ENCODE peak calls at places on chromosomes 7 and 10, in six cellular contexts. F is stomach; M is lung; J is mammary epithelial cell; R is CD8-positive, alpha-beta T cell; V is upper lobe of left lung. S is an unnamed sample. For H3K4me1, the result is how much of the 10 kb centered on the place peaks cover.

GRCh38 chr10:106573106-106573505 is 591.4 kb downstream of the SORCS1 start:
- DNase-seq in F (no peak), M (no peak), J (peak), R (no peak), V (no peak), S (no peak)

GRCh38 chr10:59907918-59908807 is 1.8 kb upstream of the CCDC6 start:
- DNase-seq in F (peak), M (peak), J (peak), R (peak), V (no peak), S (peak)

GRCh38 chr7:139382439-139382838 is 22.7 kb downstream of the LUC7L2 start:
- DNase-seq in F (no peak), M (no peak), J (no peak), R (no peak), V (no peak), S (no peak)

GRCh38 chr10:86254526-86255174 is 111.9 kb downstream of the GRID1 start:
- DNase-seq in F (no peak), M (no peak), J (peak), R (no peak), V (peak), S (peak)

GRCh38 chr7:88927-89921 is 103.1 kb upstream of the FAM20C start:
- DNase-seq in F (peak), M (peak), J (peak), R (no peak), V (peak), S (no peak)

GRCh38 chr10:78980354-78980753 is 88.4 kb upstream of the ZMIZ1 start:
- DNase-seq in F (no peak), M (no peak), J (no peak), R (no peak), V (no peak), S (no peak)

GRCh38 chr10:36023939-36024338 is 381.8 kb upstream of the FZD8 start:
- DNase-seq in F (no peak), M (no peak), J (peak), R (no peak), V (no peak), S (no peak)

GRCh38 chr10:59894114-59894513 is 12.2 kb downstream of the CCDC6 start:
- DNase-seq in F (peak), M (peak), J (peak), R (no peak), V (no peak), S (peak)

DNA sequence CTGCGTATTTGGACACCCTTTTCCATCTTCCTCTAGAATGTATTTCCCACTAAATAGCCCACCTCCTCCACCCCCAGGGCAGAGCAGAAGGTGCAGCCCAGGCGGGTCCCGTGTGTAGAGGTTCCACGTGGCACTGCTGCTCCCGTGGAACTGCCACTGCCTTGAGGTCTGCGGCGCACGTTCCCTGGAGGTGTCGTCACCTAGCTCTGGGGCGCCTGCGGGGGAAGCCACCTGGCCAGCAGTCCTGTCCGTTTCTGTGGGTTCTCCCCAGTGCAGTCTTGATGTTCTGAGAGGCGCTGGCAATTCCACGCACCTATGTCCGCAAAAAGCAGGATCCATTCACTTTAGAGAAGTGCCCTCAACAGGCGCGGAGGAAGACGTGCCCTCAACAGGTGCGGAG is 21.9 kb downstream of the BNIP3 start:
- DNase-seq in F (no peak), M (no peak), J (no peak), R (no peak), V (no peak), S (no peak)
- H3K4me1 ChIP-seq in F (under half), M (under half), J (under half), R (under half), V (under half), S (under half)

GRCh38 chr10:6347391-6347951 is 144.7 kb downstream of the PFKFB3 start:
- DNase-seq in F (no peak), M (no peak), J (no peak), R (peak), V (no peak), S (no peak)
- H3K27ac ChIP-seq in F (peak), M (no peak), J (no peak), R (peak), V (peak), S (no peak)

DNA sequence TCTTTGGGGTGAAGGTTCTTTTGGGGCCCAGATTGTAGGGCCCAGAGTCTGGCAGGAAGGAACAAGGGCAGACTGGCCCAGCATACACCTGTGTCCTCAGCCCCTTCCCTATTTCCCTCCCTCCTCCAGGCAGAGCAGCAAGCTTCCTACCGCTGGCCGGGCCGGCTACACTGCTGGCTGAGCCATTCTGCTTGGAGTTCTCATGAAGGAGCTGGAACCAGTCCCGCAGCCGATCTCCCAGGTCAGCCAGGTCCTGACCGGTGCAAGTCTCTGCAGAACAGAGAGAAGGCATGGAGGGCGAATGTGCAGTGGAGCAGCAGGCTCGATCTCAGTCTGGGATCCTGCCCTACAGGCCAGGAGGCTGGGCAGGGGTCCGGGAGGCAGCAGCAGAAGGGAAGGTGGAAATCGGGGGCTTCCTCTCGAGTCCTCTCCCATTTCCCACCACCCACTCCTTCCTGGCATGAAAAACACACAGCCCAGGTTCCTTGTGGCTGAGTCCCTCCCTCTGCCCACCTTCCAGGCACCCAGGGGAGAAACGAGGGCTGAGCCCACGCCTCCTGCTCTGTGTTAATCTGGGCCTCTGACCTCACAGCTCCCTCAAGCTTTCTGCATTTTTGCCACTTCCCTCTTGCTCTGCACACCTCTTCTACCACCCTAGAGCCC is 20.8 kb downstream of the SPOCK2 start:
- DNase-seq in F (peak), M (no peak), J (no peak), R (no peak), V (no peak), S (no peak)
- H3K4me1 ChIP-seq in F (under half), M (under half), J (under half), R (under half), V (under half), S (under half)

GRCh38 chr7:44994877-44995554 is 5.0 kb upstream of the CCM2 start:
- DNase-seq in F (no peak), M (no peak), J (no peak), R (no peak), V (no peak), S (no peak)
- H3K27ac ChIP-seq in F (no peak), M (no peak), J (no peak), R (no peak), V (no peak), S (no peak)

GRCh38 chr10:102553771-102554170 is 50.0 kb downstream of the SUFU start:
- DNase-seq in F (no peak), M (no peak), J (no peak), R (no peak), V (no peak), S (no peak)
- H3K4me1 ChIP-seq in F (under half), M (under half), J (under half), R (under half), V (under half), S (under half)

GRCh38 chr10:34743804-34744203 is 71.3 kb downstream of the PARD3 start:
- DNase-seq in F (no peak), M (no peak), J (peak), R (no peak), V (no peak), S (no peak)
- H3K27ac ChIP-seq in F (no peak), M (peak), J (peak), R (no peak), V (no peak), S (no peak)

DNA sequence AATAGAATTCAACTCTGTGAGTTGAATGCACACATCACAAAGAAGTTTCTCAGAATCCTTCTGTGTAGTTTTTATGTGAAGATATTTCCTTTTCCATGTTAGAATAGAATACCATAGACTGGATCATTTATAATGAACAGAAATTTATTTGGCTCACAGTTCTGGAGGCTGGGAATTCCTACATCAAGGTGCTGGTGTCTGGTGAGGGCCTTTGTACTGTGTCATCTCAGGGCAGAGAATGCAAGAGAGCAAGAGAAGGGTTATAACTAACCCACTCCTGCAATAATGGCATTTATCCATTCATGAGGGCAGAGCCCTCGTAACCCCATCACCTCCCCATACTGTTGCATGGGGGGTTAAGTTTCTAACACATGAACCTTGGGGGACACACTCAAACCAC is 18.4 kb upstream of the DIP2C start:
- DNase-seq in F (no peak), M (no peak), J (no peak), R (no peak), V (no peak), S (no peak)
- H3K4me1 ChIP-seq in F (under half), M (under half), J (under half), R (under half), V (under half), S (under half)

DNA sequence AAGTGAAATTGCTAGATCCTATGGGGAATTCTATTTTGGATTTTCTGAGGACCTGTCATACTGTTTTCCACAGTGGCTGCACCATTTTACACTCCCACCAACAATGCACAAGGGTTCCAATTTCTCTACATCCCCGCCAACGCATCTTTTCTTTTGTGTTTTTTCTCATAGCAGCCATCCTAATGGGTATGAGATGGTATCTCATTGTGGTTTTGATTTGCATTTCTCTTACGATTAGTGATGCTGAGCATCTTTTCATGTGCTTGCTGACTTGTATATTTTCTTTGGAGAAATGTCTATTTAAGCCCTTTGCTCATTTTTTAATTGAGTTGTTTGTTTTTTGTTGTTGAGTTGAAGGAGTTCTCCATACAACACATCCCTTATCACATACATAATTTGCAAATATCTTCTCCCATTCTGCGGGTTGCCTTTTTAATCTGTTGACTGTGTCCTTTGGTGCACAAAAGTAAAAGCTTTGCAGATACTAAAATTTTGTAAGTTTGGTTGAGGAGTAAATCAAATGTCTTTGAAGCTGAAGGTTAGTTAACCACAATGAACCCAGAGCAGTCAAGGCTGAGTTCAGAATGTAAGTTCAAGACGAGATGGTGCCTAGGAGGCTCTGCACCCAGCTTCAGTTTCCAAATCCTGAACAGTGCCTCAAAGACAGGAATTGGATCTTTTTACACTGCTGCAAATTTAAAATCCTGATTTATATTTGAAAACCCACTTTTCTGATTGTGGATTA is 195.4 kb downstream of the COBL start:
- DNase-seq in F (no peak), M (no peak), J (no peak), R (no peak), V (no peak), S (no peak)
- H3K27ac ChIP-seq in F (no peak), M (no peak), J (no peak), R (no peak), V (no peak), S (no peak)

GRCh38 chr7:44257618-44258422 is 57.0 kb downstream of the YKT6 start:
- DNase-seq in F (peak), M (peak), J (peak), R (peak), V (peak), S (peak)

GRCh38 chr7:44257213-44257612 is 56.4 kb downstream of the YKT6 start:
- DNase-seq in F (no peak), M (no peak), J (no peak), R (no peak), V (peak), S (no peak)

GRCh38 chr7:44259547-44260457 is 59.0 kb downstream of the YKT6 start:
- DNase-seq in F (no peak), M (peak), J (peak), R (no peak), V (peak), S (peak)

GRCh38 chr7:44258423-44258760 is 57.6 kb downstream of the YKT6 start:
- DNase-seq in F (no peak), M (no peak), J (no peak), R (no peak), V (no peak), S (no peak)

GRCh38 chr7:44258865-44259546 is 58.2 kb downstream of the YKT6 start:
- DNase-seq in F (no peak), M (no peak), J (no peak), R (no peak), V (peak), S (no peak)
- H3K4me1 ChIP-seq in F (under half), M (under half), J (under half), R (under half), V (under half), S (under half)

GRCh38 chr10:71845410-71846406 is 5.3 kb downstream of the PSAP start:
- DNase-seq in F (no peak), M (no peak), J (no peak), R (no peak), V (no peak), S (no peak)
- H3K27ac ChIP-seq in F (no peak), M (peak), J (no peak), R (no peak), V (no peak), S (no peak)

S was measured in colonic mucosa.